ENCODE peak calls at places on chromosomes 12 and 14, in four cellular contexts. Y is transverse colon; A is NCI-H2081; E is stimulated activated CD8-positive, alpha-beta memory T cell treated with anti-CD3 and anti-CD28 coated beads, Interleukin-15, amount 100 ng/mL, for 1 hour. O is an unnamed sample.

GRCh38 chr12:52271157-52271556 is 3.3 kb upstream of the KRT86 start:
- DNase-seq in Y (no peak), A (no peak), E (no peak), O (no peak)

GRCh38 chr14:96260341-96260821 is 4.4 kb downstream of the BDKRB1 start:
- DNase-seq in Y (no peak), A (no peak), E (no peak), O (no peak)

GRCh38 chr12:112380663-112381420 is 1.4 kb downstream of the HECTD4 start:
- DNase-seq in Y (no peak), A (peak; percentile 25), E (no peak), O (peak; percentile 60)

GRCh38 chr14:101843665-101844064 is 82.2 kb downstream of the PPP2R5C start:
- DNase-seq in Y (peak; percentile 44), A (no peak), E (peak; percentile 23), O (no peak)

GRCh38 chr12:39413836-39414771 is 28.8 kb downstream of the KIF21A start:
- DNase-seq in Y (no peak), A (no peak), E (no peak), O (no peak)

GRCh38 chr12:123078114-123078465 is 72.8 kb downstream of the PITPNM2 start:
- DNase-seq in Y (no peak), A (no peak), E (no peak), O (peak; percentile 87)

GRCh38 chr12:23504043-23504442 is 445.4 kb downstream of the SOX5 start:
- DNase-seq in Y (no peak), A (no peak), E (no peak), O (no peak)

GRCh38 chr14:99946652-99947489 is 118.4 kb upstream of the EVL start:
- DNase-seq in Y (peak; percentile 35), A (no peak), E (peak; percentile 37), O (peak; percentile 80)

GRCh38 chr12:1505576-1505975 is 88.8 kb downstream of the FBXL14 start:
- DNase-seq in Y (no peak), A (no peak), E (no peak), O (no peak)

GRCh38 chr12:63802012-63802608 is 22.4 kb downstream of the RXYLT1 start:
- DNase-seq in Y (no peak), A (peak; percentile 71), E (no peak), O (no peak)

GRCh38 chr14:73719791-73720190 is 5.6 kb upstream of the PNMA1 start:
- DNase-seq in Y (no peak), A (no peak), E (no peak), O (no peak)

GRCh38 chr14:52314521-52315354 is 626 bp downstream of the PTGER2 start:
- DNase-seq in Y (peak; percentile 41), A (no peak), E (no peak), O (peak; percentile 38)

GRCh38 chr12:111201036-111201435 is 167.9 kb downstream of the PHETA1 start:
- DNase-seq in Y (no peak), A (no peak), E (no peak), O (no peak)

GRCh38 chr12:121754836-121755235 is 38.7 kb downstream of the RHOF start:
- DNase-seq in Y (no peak), A (no peak), E (no peak), O (no peak)

GRCh38 chr12:63930971-63931370 is 86.5 kb downstream of the SRGAP1 start:
- DNase-seq in Y (no peak), A (no peak), E (no peak), O (no peak)

GRCh38 chr14:75249251-75249957 is 29.2 kb upstream of the FOS start:
- DNase-seq in Y (peak; percentile 73), A (peak; percentile 51), E (peak; percentile 71), O (no peak)